ENCODE peak calls at places on chromosomes 5 and 9, in five cellular contexts. One of them, this sample, is unnamed.

GRCh38 chr9:116027511-116027910 is 126.1 kb upstream of the PAPPA start:
- DNase-seq in CD8-positive, alpha-beta T cell: no peak
- DNase-seq in IMR-90: peak
- DNase-seq in ovary: no peak
- DNase-seq in endodermal cell: no peak
- DNase-seq in this sample: no peak

GRCh38 chr5:9545959-9546851 is at the start of gene SEMA5A:
- DNase-seq in endodermal cell: peak
- DNase-seq in IMR-90: peak
- DNase-seq in CD8-positive, alpha-beta T cell: peak
- DNase-seq in ovary: peak
- DNase-seq in this sample: peak

GRCh38 chr9:2621678-2622360 is at the start of gene VLDLR:
- DNase-seq in IMR-90: peak
- DNase-seq in ovary: peak
- DNase-seq in CD8-positive, alpha-beta T cell: peak
- DNase-seq in endodermal cell: peak
- DNase-seq in this sample: peak

GRCh38 chr9:6739218-6739617 is 18.6 kb upstream of the KDM4C start:
- DNase-seq in CD8-positive, alpha-beta T cell: no peak
- DNase-seq in endodermal cell: no peak
- DNase-seq in IMR-90: peak
- DNase-seq in ovary: no peak
- DNase-seq in this sample: no peak

GRCh38 chr9:134773842-134774241 is 106.8 kb upstream of the FCN2 start:
- DNase-seq in IMR-90: no peak
- DNase-seq in ovary: no peak
- DNase-seq in endodermal cell: no peak
- DNase-seq in CD8-positive, alpha-beta T cell: no peak
- DNase-seq in this sample: no peak

GRCh38 chr5:15522141-15522540 is 22.2 kb downstream of the FBXL7 start:
- DNase-seq in ovary: no peak
- DNase-seq in endodermal cell: no peak
- DNase-seq in CD8-positive, alpha-beta T cell: no peak
- DNase-seq in IMR-90: no peak
- DNase-seq in this sample: no peak

GRCh38 chr9:138099803-138100598 is 222.4 kb downstream of the CACNA1B start:
- DNase-seq in CD8-positive, alpha-beta T cell: peak
- DNase-seq in IMR-90: no peak
- DNase-seq in ovary: no peak
- DNase-seq in endodermal cell: peak
- DNase-seq in this sample: no peak

GRCh38 chr5:78751872-78752271 is 103.3 kb upstream of the LHFPL2 start:
- DNase-seq in CD8-positive, alpha-beta T cell: no peak
- DNase-seq in ovary: no peak
- DNase-seq in endodermal cell: no peak
- DNase-seq in IMR-90: peak
- DNase-seq in this sample: no peak

GRCh38 chr5:84332106-84332505 is 52.6 kb downstream of the EDIL3 start:
- DNase-seq in CD8-positive, alpha-beta T cell: no peak
- DNase-seq in endodermal cell: no peak
- DNase-seq in ovary: no peak
- DNase-seq in IMR-90: no peak
- DNase-seq in this sample: no peak

GRCh38 chr9:23643656-23644258 is 182.3 kb downstream of the ELAVL2 start:
- DNase-seq in IMR-90: no peak
- DNase-seq in CD8-positive, alpha-beta T cell: no peak
- DNase-seq in endodermal cell: no peak
- DNase-seq in ovary: no peak
- DNase-seq in this sample: no peak

GRCh38 chr9:696332-697090 is 145.0 kb upstream of the DMRT1 start:
- DNase-seq in IMR-90: peak
- DNase-seq in ovary: no peak
- DNase-seq in CD8-positive, alpha-beta T cell: no peak
- DNase-seq in endodermal cell: no peak
- DNase-seq in this sample: peak

GRCh38 chr9:112271466-112272098 is 61.8 kb downstream of the PTBP3 start:
- DNase-seq in ovary: no peak
- DNase-seq in endodermal cell: no peak
- DNase-seq in CD8-positive, alpha-beta T cell: no peak
- DNase-seq in IMR-90: peak
- DNase-seq in this sample: no peak

GRCh38 chr5:168219515-168220410 is 71.7 kb upstream of the WWC1 start:
- DNase-seq in CD8-positive, alpha-beta T cell: no peak
- DNase-seq in ovary: no peak
- DNase-seq in endodermal cell: peak
- DNase-seq in IMR-90: peak
- DNase-seq in this sample: peak

GRCh38 chr5:158832736-158833135 is 267.0 kb downstream of the EBF1 start:
- DNase-seq in endodermal cell: no peak
- DNase-seq in ovary: no peak
- DNase-seq in CD8-positive, alpha-beta T cell: no peak
- DNase-seq in IMR-90: no peak
- DNase-seq in this sample: no peak

GRCh38 chr5:65831276-65831675 is 95.1 kb upstream of the ERBIN start:
- DNase-seq in IMR-90: no peak
- DNase-seq in ovary: no peak
- DNase-seq in CD8-positive, alpha-beta T cell: no peak
- DNase-seq in endodermal cell: no peak
- DNase-seq in this sample: no peak
- H3K27ac ChIP-seq in IMR-90: no peak
- H3K27ac ChIP-seq in ovary: no peak
- H3K27ac ChIP-seq in CD8-positive, alpha-beta T cell: no peak
- H3K27ac ChIP-seq in endodermal cell: peak
- H3K27ac ChIP-seq in this sample: no peak

GRCh38 chr5:76816110-76816831 is 2.6 kb upstream of the F2RL1 start:
- DNase-seq in CD8-positive, alpha-beta T cell: no peak
- DNase-seq in IMR-90: no peak
- DNase-seq in endodermal cell: no peak
- DNase-seq in ovary: no peak
- DNase-seq in this sample: no peak
- H3K27ac ChIP-seq in CD8-positive, alpha-beta T cell: no peak
- H3K27ac ChIP-seq in IMR-90: no peak
- H3K27ac ChIP-seq in endodermal cell: no peak
- H3K27ac ChIP-seq in ovary: no peak
- H3K27ac ChIP-seq in this sample: no peak

DNA sequence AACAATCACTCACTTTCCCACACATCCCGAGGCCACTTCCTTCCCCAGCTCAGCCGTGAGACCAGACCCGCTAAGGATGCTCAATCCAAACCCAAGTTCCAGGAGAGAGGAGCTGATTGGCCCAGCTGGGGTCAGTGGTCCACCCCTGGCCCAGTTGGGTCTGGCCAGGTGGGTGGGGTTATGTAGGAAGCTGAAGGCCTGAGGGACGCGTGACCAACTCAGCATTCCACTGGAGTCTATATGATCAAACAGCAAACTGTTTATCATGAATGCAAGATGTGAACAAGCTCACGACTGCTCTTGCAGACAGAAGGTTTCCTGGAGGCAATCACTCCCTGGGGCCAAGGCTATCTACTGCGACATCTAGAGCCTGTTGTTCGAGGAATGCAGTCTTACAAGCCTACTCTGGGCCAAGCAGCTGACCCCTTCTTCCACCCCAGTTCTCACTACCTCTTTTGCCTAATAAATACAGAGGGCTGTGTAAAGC is 4.9 kb upstream of the RAPGEF1 start:
- DNase-seq in IMR-90: no peak
- DNase-seq in endodermal cell: no peak
- DNase-seq in CD8-positive, alpha-beta T cell: no peak
- DNase-seq in ovary: no peak
- DNase-seq in this sample: no peak
- H3K27ac ChIP-seq in IMR-90: no peak
- H3K27ac ChIP-seq in endodermal cell: no peak
- H3K27ac ChIP-seq in CD8-positive, alpha-beta T cell: no peak
- H3K27ac ChIP-seq in ovary: no peak
- H3K27ac ChIP-seq in this sample: no peak

DNA sequence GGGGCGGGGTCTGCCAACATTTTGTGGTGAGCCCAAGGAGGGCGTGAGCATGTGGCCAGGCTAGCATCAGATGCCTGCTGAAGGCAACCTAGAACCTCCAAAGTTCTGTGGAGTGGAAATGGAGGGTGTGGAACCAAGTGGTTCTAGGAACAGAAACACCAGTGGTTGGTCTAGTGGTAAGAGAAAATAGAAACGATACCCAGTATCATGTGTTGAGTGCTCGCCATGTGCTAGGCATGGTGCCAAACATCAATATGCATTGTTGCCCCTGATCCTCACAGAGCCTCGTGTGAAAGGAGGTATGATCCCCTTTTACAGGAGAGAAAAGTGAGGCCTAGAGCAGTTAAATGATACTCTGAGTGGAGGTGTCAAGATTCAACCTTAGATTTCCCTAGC is 31.5 kb upstream of the MVB12B start:
- DNase-seq in CD8-positive, alpha-beta T cell: no peak
- DNase-seq in ovary: no peak
- DNase-seq in IMR-90: no peak
- DNase-seq in endodermal cell: no peak
- DNase-seq in this sample: no peak
- H3K27ac ChIP-seq in CD8-positive, alpha-beta T cell: no peak
- H3K27ac ChIP-seq in ovary: no peak
- H3K27ac ChIP-seq in IMR-90: no peak
- H3K27ac ChIP-seq in endodermal cell: no peak
- H3K27ac ChIP-seq in this sample: no peak

DNA sequence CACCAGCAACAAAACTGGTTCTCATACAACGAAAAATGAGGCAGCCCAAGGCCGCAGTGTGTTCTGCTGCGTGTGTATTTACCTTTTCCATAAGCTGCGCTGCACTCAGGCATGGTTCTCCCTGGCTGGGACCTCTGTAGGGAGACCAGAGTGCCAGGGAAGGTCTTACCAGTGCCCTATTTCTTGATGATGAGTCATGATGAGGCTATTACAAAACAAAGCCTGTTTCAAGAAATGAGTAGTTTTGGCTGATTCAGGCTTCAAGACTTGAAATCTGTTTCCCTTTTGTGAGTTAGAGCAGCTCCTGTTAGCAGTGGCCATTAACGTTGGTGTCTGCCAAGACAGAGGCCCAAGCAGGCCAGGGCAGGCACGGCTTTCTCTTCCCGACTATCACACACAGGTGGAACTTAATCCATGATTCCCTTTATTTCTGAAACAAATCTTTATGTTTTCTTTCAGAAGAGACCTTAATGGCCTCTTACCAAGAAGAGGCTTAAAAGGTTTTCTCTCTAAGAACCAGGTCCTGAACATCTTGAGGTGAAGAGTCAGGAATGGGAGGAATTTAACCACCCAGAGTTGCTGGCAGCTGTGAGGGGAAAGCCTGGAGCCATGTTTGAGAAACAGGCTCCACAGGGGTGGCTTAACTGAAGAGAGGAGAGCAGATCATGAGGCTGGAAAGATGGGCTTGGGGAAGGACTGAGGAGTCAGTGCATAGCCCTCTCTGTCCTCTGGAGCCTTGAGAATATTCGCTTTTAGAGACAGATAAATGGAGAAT is 41.4 kb upstream of the TIFAB start:
- DNase-seq in IMR-90: peak
- DNase-seq in endodermal cell: no peak
- DNase-seq in ovary: no peak
- DNase-seq in CD8-positive, alpha-beta T cell: no peak
- DNase-seq in this sample: peak
- H3K27ac ChIP-seq in IMR-90: peak
- H3K27ac ChIP-seq in endodermal cell: no peak
- H3K27ac ChIP-seq in ovary: no peak
- H3K27ac ChIP-seq in CD8-positive, alpha-beta T cell: no peak
- H3K27ac ChIP-seq in this sample: peak

This sample was measured in prostate gland.